ENCODE peak calls at places on chromosomes 6 and 20, in four cellular contexts. One of them, this sample, is unnamed.

GRCh38 chr20:16828666-16829305 is 80.6 kb downstream of the OTOR start:
- DNase-seq in stimulated activated CD4-positive, alpha-beta T cell treated with anti-CD3 and anti-CD28 coated beads, Interleukin-12 subunit alpha, Interleukin-12 subunit beta, amount 100 ng/mL, for 48 hours: no peak
- DNase-seq in activated CD8-positive, alpha-beta memory T cell treated with anti-CD3 and anti-CD28 coated beads for 4 hours: no peak
- DNase-seq in kidney: no peak
- DNase-seq in this sample: no peak

GRCh38 chr6:128098000-128098581 is 197.2 kb upstream of the THEMIS start:
- DNase-seq in stimulated activated CD4-positive, alpha-beta T cell treated with anti-CD3 and anti-CD28 coated beads, Interleukin-12 subunit alpha, Interleukin-12 subunit beta, amount 100 ng/mL, for 48 hours: no peak
- DNase-seq in kidney: no peak
- DNase-seq in activated CD8-positive, alpha-beta memory T cell treated with anti-CD3 and anti-CD28 coated beads for 4 hours: no peak
- DNase-seq in this sample: no peak

GRCh38 chr20:50815162-50815989 is 20.5 kb downstream of the BCAS4 start:
- DNase-seq in stimulated activated CD4-positive, alpha-beta T cell treated with anti-CD3 and anti-CD28 coated beads, Interleukin-12 subunit alpha, Interleukin-12 subunit beta, amount 100 ng/mL, for 48 hours: no peak
- DNase-seq in activated CD8-positive, alpha-beta memory T cell treated with anti-CD3 and anti-CD28 coated beads for 4 hours: no peak
- DNase-seq in kidney: peak
- DNase-seq in this sample: no peak

GRCh38 chr6:89144358-89145041 is 1.4 kb upstream of the PM20D2 start:
- DNase-seq in activated CD8-positive, alpha-beta memory T cell treated with anti-CD3 and anti-CD28 coated beads for 4 hours: no peak
- DNase-seq in kidney: no peak
- DNase-seq in stimulated activated CD4-positive, alpha-beta T cell treated with anti-CD3 and anti-CD28 coated beads, Interleukin-12 subunit alpha, Interleukin-12 subunit beta, amount 100 ng/mL, for 48 hours: no peak
- DNase-seq in this sample: no peak

GRCh38 chr6:131281471-131282270 is 146.4 kb downstream of the AKAP7 start:
- DNase-seq in kidney: peak
- DNase-seq in stimulated activated CD4-positive, alpha-beta T cell treated with anti-CD3 and anti-CD28 coated beads, Interleukin-12 subunit alpha, Interleukin-12 subunit beta, amount 100 ng/mL, for 48 hours: peak
- DNase-seq in activated CD8-positive, alpha-beta memory T cell treated with anti-CD3 and anti-CD28 coated beads for 4 hours: peak
- DNase-seq in this sample: peak

GRCh38 chr6:7137335-7138106 is 29.8 kb downstream of the RREB1 start:
- DNase-seq in stimulated activated CD4-positive, alpha-beta T cell treated with anti-CD3 and anti-CD28 coated beads, Interleukin-12 subunit alpha, Interleukin-12 subunit beta, amount 100 ng/mL, for 48 hours: peak
- DNase-seq in activated CD8-positive, alpha-beta memory T cell treated with anti-CD3 and anti-CD28 coated beads for 4 hours: peak
- DNase-seq in kidney: no peak
- DNase-seq in this sample: no peak

GRCh38 chr6:137868721-137869631 is 1.9 kb downstream of the TNFAIP3 start:
- DNase-seq in activated CD8-positive, alpha-beta memory T cell treated with anti-CD3 and anti-CD28 coated beads for 4 hours: no peak
- DNase-seq in stimulated activated CD4-positive, alpha-beta T cell treated with anti-CD3 and anti-CD28 coated beads, Interleukin-12 subunit alpha, Interleukin-12 subunit beta, amount 100 ng/mL, for 48 hours: no peak
- DNase-seq in kidney: no peak
- DNase-seq in this sample: no peak

GRCh38 chr20:63733579-63734081 is 2.8 kb upstream of the LIME1 start:
- DNase-seq in stimulated activated CD4-positive, alpha-beta T cell treated with anti-CD3 and anti-CD28 coated beads, Interleukin-12 subunit alpha, Interleukin-12 subunit beta, amount 100 ng/mL, for 48 hours: no peak
- DNase-seq in kidney: no peak
- DNase-seq in activated CD8-positive, alpha-beta memory T cell treated with anti-CD3 and anti-CD28 coated beads for 4 hours: no peak
- DNase-seq in this sample: no peak

GRCh38 chr20:56893206-56893605 is 264.1 kb downstream of the TFAP2C start:
- DNase-seq in activated CD8-positive, alpha-beta memory T cell treated with anti-CD3 and anti-CD28 coated beads for 4 hours: no peak
- DNase-seq in kidney: no peak
- DNase-seq in stimulated activated CD4-positive, alpha-beta T cell treated with anti-CD3 and anti-CD28 coated beads, Interleukin-12 subunit alpha, Interleukin-12 subunit beta, amount 100 ng/mL, for 48 hours: no peak
- DNase-seq in this sample: no peak

GRCh38 chr6:165587206-165587605 is 75.8 kb downstream of the PDE10A start:
- DNase-seq in stimulated activated CD4-positive, alpha-beta T cell treated with anti-CD3 and anti-CD28 coated beads, Interleukin-12 subunit alpha, Interleukin-12 subunit beta, amount 100 ng/mL, for 48 hours: no peak
- DNase-seq in activated CD8-positive, alpha-beta memory T cell treated with anti-CD3 and anti-CD28 coated beads for 4 hours: no peak
- DNase-seq in kidney: no peak
- DNase-seq in this sample: peak

GRCh38 chr6:114194362-114195343 is 148.2 kb downstream of the HS3ST5 start:
- DNase-seq in activated CD8-positive, alpha-beta memory T cell treated with anti-CD3 and anti-CD28 coated beads for 4 hours: no peak
- DNase-seq in kidney: no peak
- DNase-seq in stimulated activated CD4-positive, alpha-beta T cell treated with anti-CD3 and anti-CD28 coated beads, Interleukin-12 subunit alpha, Interleukin-12 subunit beta, amount 100 ng/mL, for 48 hours: no peak
- DNase-seq in this sample: no peak

GRCh38 chr6:81894788-81895221 is 142.3 kb upstream of the TENT5A start:
- DNase-seq in stimulated activated CD4-positive, alpha-beta T cell treated with anti-CD3 and anti-CD28 coated beads, Interleukin-12 subunit alpha, Interleukin-12 subunit beta, amount 100 ng/mL, for 48 hours: no peak
- DNase-seq in kidney: no peak
- DNase-seq in activated CD8-positive, alpha-beta memory T cell treated with anti-CD3 and anti-CD28 coated beads for 4 hours: no peak
- DNase-seq in this sample: no peak

GRCh38 chr6:24931752-24932691 is 3.7 kb downstream of the RIPOR2 start:
- DNase-seq in kidney: no peak
- DNase-seq in stimulated activated CD4-positive, alpha-beta T cell treated with anti-CD3 and anti-CD28 coated beads, Interleukin-12 subunit alpha, Interleukin-12 subunit beta, amount 100 ng/mL, for 48 hours: no peak
- DNase-seq in activated CD8-positive, alpha-beta memory T cell treated with anti-CD3 and anti-CD28 coated beads for 4 hours: no peak
- DNase-seq in this sample: no peak

GRCh38 chr6:42071881-42072583 is 21.7 kb downstream of the TAF8 start:
- DNase-seq in kidney: no peak
- DNase-seq in stimulated activated CD4-positive, alpha-beta T cell treated with anti-CD3 and anti-CD28 coated beads, Interleukin-12 subunit alpha, Interleukin-12 subunit beta, amount 100 ng/mL, for 48 hours: no peak
- DNase-seq in activated CD8-positive, alpha-beta memory T cell treated with anti-CD3 and anti-CD28 coated beads for 4 hours: no peak
- DNase-seq in this sample: no peak

GRCh38 chr20:60046860-60047259 is 88.6 kb downstream of the CDH26 start:
- DNase-seq in kidney: no peak
- DNase-seq in activated CD8-positive, alpha-beta memory T cell treated with anti-CD3 and anti-CD28 coated beads for 4 hours: no peak
- DNase-seq in stimulated activated CD4-positive, alpha-beta T cell treated with anti-CD3 and anti-CD28 coated beads, Interleukin-12 subunit alpha, Interleukin-12 subunit beta, amount 100 ng/mL, for 48 hours: no peak
- DNase-seq in this sample: no peak

GRCh38 chr20:62357681-62358080 is 9.4 kb downstream of the LAMA5 start:
- DNase-seq in activated CD8-positive, alpha-beta memory T cell treated with anti-CD3 and anti-CD28 coated beads for 4 hours: no peak
- DNase-seq in stimulated activated CD4-positive, alpha-beta T cell treated with anti-CD3 and anti-CD28 coated beads, Interleukin-12 subunit alpha, Interleukin-12 subunit beta, amount 100 ng/mL, for 48 hours: no peak
- DNase-seq in kidney: peak
- DNase-seq in this sample: no peak

GRCh38 chr20:44067650-44068081 is 119.3 kb downstream of the JPH2 start:
- DNase-seq in stimulated activated CD4-positive, alpha-beta T cell treated with anti-CD3 and anti-CD28 coated beads, Interleukin-12 subunit alpha, Interleukin-12 subunit beta, amount 100 ng/mL, for 48 hours: no peak
- DNase-seq in activated CD8-positive, alpha-beta memory T cell treated with anti-CD3 and anti-CD28 coated beads for 4 hours: no peak
- DNase-seq in kidney: no peak
- DNase-seq in this sample: no peak

GRCh38 chr20:36097751-36098151 is 56.8 kb upstream of the EPB41L1 start:
- DNase-seq in stimulated activated CD4-positive, alpha-beta T cell treated with anti-CD3 and anti-CD28 coated beads, Interleukin-12 subunit alpha, Interleukin-12 subunit beta, amount 100 ng/mL, for 48 hours: no peak
- DNase-seq in kidney: no peak
- DNase-seq in activated CD8-positive, alpha-beta memory T cell treated with anti-CD3 and anti-CD28 coated beads for 4 hours: no peak
- DNase-seq in this sample: no peak

GRCh38 chr20:51318058-51318960 is 224.2 kb downstream of the NFATC2 start:
- DNase-seq in kidney: no peak
- DNase-seq in activated CD8-positive, alpha-beta memory T cell treated with anti-CD3 and anti-CD28 coated beads for 4 hours: no peak
- DNase-seq in stimulated activated CD4-positive, alpha-beta T cell treated with anti-CD3 and anti-CD28 coated beads, Interleukin-12 subunit alpha, Interleukin-12 subunit beta, amount 100 ng/mL, for 48 hours: peak
- DNase-seq in this sample: peak